ENCODE peak calls at places on chromosomes 3 and 15, in seven cellular contexts. One of them, this sample, is unnamed. For H3K36me3, the result is how much of the 10 kb centered on the place peaks cover.

GRCh38 chr3:88137836-88138235 is 11.9 kb upstream of the C3orf38 start:
- DNase-seq in endodermal cell: no peak
- DNase-seq in brain microvascular endothelial cell: no peak
- DNase-seq in kidney: no peak
- DNase-seq in GM12878: no peak
- DNase-seq in breast epithelium: no peak
- DNase-seq in MM.1S: no peak
- DNase-seq in this sample: peak

GRCh38 chr3:187744169-187745151 is 808 bp downstream of the BCL6 start:
- DNase-seq in endodermal cell: peak
- DNase-seq in brain microvascular endothelial cell: peak
- DNase-seq in kidney: peak
- DNase-seq in GM12878: no peak
- DNase-seq in breast epithelium: peak
- DNase-seq in MM.1S: peak
- DNase-seq in this sample: peak

GRCh38 chr15:99486371-99487336 is 79.1 kb upstream of the MEF2A start:
- DNase-seq in endodermal cell: peak
- DNase-seq in brain microvascular endothelial cell: no peak
- DNase-seq in kidney: peak
- DNase-seq in GM12878: no peak
- DNase-seq in breast epithelium: peak
- DNase-seq in MM.1S: no peak
- DNase-seq in this sample: peak

GRCh38 chr3:115766587-115767492 is 143.5 kb downstream of the GAP43 start:
- DNase-seq in endodermal cell: peak
- DNase-seq in brain microvascular endothelial cell: peak
- DNase-seq in kidney: no peak
- DNase-seq in GM12878: no peak
- DNase-seq in breast epithelium: no peak
- DNase-seq in MM.1S: no peak
- DNase-seq in this sample: peak

GRCh38 chr3:59812188-59812587 is 762.4 kb upstream of the CFAP20DC start:
- DNase-seq in endodermal cell: no peak
- DNase-seq in brain microvascular endothelial cell: no peak
- DNase-seq in kidney: no peak
- DNase-seq in GM12878: no peak
- DNase-seq in breast epithelium: no peak
- DNase-seq in MM.1S: no peak
- DNase-seq in this sample: no peak

GRCh38 chr3:34919025-34919424 is 720.3 kb upstream of the ARPP21 start:
- DNase-seq in endodermal cell: no peak
- DNase-seq in brain microvascular endothelial cell: no peak
- DNase-seq in kidney: no peak
- DNase-seq in GM12878: no peak
- DNase-seq in breast epithelium: no peak
- DNase-seq in MM.1S: no peak
- DNase-seq in this sample: no peak

GRCh38 chr3:100042144-100042543 is 72.2 kb downstream of the FILIP1L start:
- DNase-seq in endodermal cell: no peak
- DNase-seq in brain microvascular endothelial cell: peak
- DNase-seq in kidney: no peak
- DNase-seq in GM12878: no peak
- DNase-seq in breast epithelium: no peak
- DNase-seq in MM.1S: no peak
- DNase-seq in this sample: peak

GRCh38 chr3:47016934-47017435 is 37.5 kb downstream of the NBEAL2 start:
- DNase-seq in endodermal cell: no peak
- DNase-seq in brain microvascular endothelial cell: peak
- DNase-seq in kidney: no peak
- DNase-seq in GM12878: peak
- DNase-seq in breast epithelium: no peak
- DNase-seq in MM.1S: no peak
- DNase-seq in this sample: peak

GRCh38 chr3:149291178-149291577 is 42.3 kb downstream of the TM4SF18 start:
- DNase-seq in endodermal cell: no peak
- DNase-seq in brain microvascular endothelial cell: no peak
- DNase-seq in kidney: no peak
- DNase-seq in GM12878: no peak
- DNase-seq in breast epithelium: no peak
- DNase-seq in MM.1S: peak
- DNase-seq in this sample: no peak

GRCh38 chr3:197335428-197336132 is 37.2 kb upstream of the DLG1 start:
- DNase-seq in endodermal cell: peak
- DNase-seq in brain microvascular endothelial cell: no peak
- DNase-seq in kidney: no peak
- DNase-seq in GM12878: no peak
- DNase-seq in breast epithelium: no peak
- DNase-seq in MM.1S: no peak
- DNase-seq in this sample: no peak

GRCh38 chr3:126024049-126024854 is 55.3 kb downstream of the ROPN1B start:
- DNase-seq in endodermal cell: no peak
- DNase-seq in brain microvascular endothelial cell: no peak
- DNase-seq in kidney: no peak
- DNase-seq in GM12878: no peak
- DNase-seq in breast epithelium: no peak
- DNase-seq in MM.1S: no peak
- DNase-seq in this sample: no peak

GRCh38 chr3:138359137-138359536 is 10.8 kb downstream of the MRAS start:
- DNase-seq in endodermal cell: no peak
- DNase-seq in brain microvascular endothelial cell: no peak
- DNase-seq in kidney: no peak
- DNase-seq in GM12878: no peak
- DNase-seq in breast epithelium: no peak
- DNase-seq in MM.1S: no peak
- DNase-seq in this sample: no peak

GRCh38 chr3:14867936-14868570 is 49.3 kb downstream of the FGD5 start:
- DNase-seq in endodermal cell: no peak
- DNase-seq in brain microvascular endothelial cell: no peak
- DNase-seq in kidney: no peak
- DNase-seq in GM12878: no peak
- DNase-seq in breast epithelium: no peak
- DNase-seq in MM.1S: no peak
- DNase-seq in this sample: no peak

GRCh38 chr3:128494152-128494650 is 1.2 kb upstream of the GATA2 start:
- DNase-seq in endodermal cell: no peak
- DNase-seq in brain microvascular endothelial cell: no peak
- DNase-seq in kidney: no peak
- DNase-seq in GM12878: no peak
- DNase-seq in breast epithelium: no peak
- DNase-seq in MM.1S: no peak
- DNase-seq in this sample: no peak

GRCh38 chr3:94647131-94647530 is 584.3 kb downstream of the NSUN3 start:
- DNase-seq in endodermal cell: no peak
- DNase-seq in brain microvascular endothelial cell: no peak
- DNase-seq in kidney: no peak
- DNase-seq in GM12878: no peak
- DNase-seq in breast epithelium: no peak
- DNase-seq in MM.1S: no peak
- DNase-seq in this sample: peak
- H3K36me3 ChIP-seq in endodermal cell: under half
- H3K36me3 ChIP-seq in brain microvascular endothelial cell: under half
- H3K36me3 ChIP-seq in kidney: under half
- H3K36me3 ChIP-seq in GM12878: under half
- H3K36me3 ChIP-seq in breast epithelium: under half
- H3K36me3 ChIP-seq in MM.1S: under half
- H3K36me3 ChIP-seq in this sample: under half

DNA sequence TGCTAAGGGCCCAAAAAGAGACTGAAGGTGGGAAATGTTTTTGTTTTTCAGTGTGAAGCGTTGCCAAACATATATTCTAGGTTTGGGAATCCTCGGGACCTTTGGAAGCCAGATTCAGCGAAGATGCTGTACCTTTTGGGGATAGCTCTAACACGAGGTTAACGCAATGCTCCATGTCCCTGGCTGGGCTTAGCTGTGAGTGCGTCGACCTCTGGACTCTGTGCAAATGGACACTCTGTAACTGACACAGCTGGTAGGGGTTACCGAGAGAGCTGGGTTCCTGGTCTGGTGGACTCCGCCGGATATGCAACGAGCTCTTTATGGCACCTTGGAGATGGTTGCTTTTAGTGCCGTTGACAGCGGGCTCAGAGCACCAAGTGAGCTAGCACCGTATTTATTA is 724 bp upstream of the SH3GL3 start:
- DNase-seq in endodermal cell: no peak
- DNase-seq in brain microvascular endothelial cell: no peak
- DNase-seq in kidney: no peak
- DNase-seq in GM12878: no peak
- DNase-seq in breast epithelium: no peak
- DNase-seq in MM.1S: no peak
- DNase-seq in this sample: no peak
- TF ChIP-seq CTCF in endodermal cell: no peak
- TF ChIP-seq CTCF in brain microvascular endothelial cell: no peak
- TF ChIP-seq CTCF in kidney: no peak
- TF ChIP-seq CTCF in GM12878: no peak
- TF ChIP-seq CTCF in breast epithelium: no peak
- TF ChIP-seq CTCF in MM.1S: no peak
- TF ChIP-seq CTCF in this sample: no peak

GRCh38 chr15:39180494-39180930 is 400.4 kb upstream of the THBS1 start:
- DNase-seq in endodermal cell: no peak
- DNase-seq in brain microvascular endothelial cell: no peak
- DNase-seq in kidney: no peak
- DNase-seq in GM12878: no peak
- DNase-seq in breast epithelium: no peak
- DNase-seq in MM.1S: no peak
- DNase-seq in this sample: no peak
- H3K4me3 ChIP-seq in endodermal cell: no peak
- H3K4me3 ChIP-seq in brain microvascular endothelial cell: no peak
- H3K4me3 ChIP-seq in kidney: no peak
- H3K4me3 ChIP-seq in GM12878: no peak
- H3K4me3 ChIP-seq in breast epithelium: no peak
- H3K4me3 ChIP-seq in MM.1S: no peak
- H3K4me3 ChIP-seq in this sample: no peak

DNA sequence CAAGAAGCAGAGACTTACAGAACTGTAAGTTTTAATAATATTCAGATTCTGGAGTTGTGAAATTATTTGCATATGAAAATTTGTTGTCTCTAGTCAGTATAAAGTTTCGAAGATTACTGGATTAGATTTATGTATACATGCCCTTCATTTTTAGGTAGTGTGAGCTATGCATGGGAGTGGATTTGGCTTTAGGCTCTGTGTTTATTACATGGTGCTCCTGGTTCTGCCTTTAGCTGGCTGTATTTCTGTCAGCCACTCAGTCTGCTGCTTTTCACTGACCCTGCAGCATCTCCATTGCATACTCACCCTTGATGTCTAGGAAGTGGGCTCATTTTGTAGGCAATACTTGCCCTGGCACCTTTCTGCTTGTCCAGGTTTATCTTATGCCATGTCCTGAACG is 147.5 kb upstream of the LRRFIP2 start:
- DNase-seq in endodermal cell: no peak
- DNase-seq in brain microvascular endothelial cell: no peak
- DNase-seq in kidney: no peak
- DNase-seq in GM12878: no peak
- DNase-seq in breast epithelium: no peak
- DNase-seq in MM.1S: no peak
- DNase-seq in this sample: no peak
- H3K36me3 ChIP-seq in endodermal cell: half or more
- H3K36me3 ChIP-seq in brain microvascular endothelial cell: under half
- H3K36me3 ChIP-seq in kidney: under half
- H3K36me3 ChIP-seq in GM12878: under half
- H3K36me3 ChIP-seq in breast epithelium: under half
- H3K36me3 ChIP-seq in MM.1S: under half
- H3K36me3 ChIP-seq in this sample: under half